ENCODE peak calls at places on chromosomes 16 and 17, in five cellular contexts. K is mesenchymal stem cell, C is H9, L is H1, A is trophoblast cell. G is an unnamed sample.

GRCh38 chr17:80307994-80308671 is 47.5 kb downstream of the RNF213 start:
- DNase-seq in K (no peak), C (no peak), L (no peak), A (peak; percentile 13), G (no peak)

GRCh38 chr17:75878174-75878998 is at the start of gene TRIM47:
- DNase-seq in K (peak; percentile 82), C (peak; percentile 69), L (no peak), A (peak; percentile 72), G (no peak)

GRCh38 chr16:73365010-73365409 is 317.1 kb upstream of the ZFHX3 start:
- DNase-seq in K (no peak), C (no peak), L (no peak), A (peak; percentile 26), G (no peak)

GRCh38 chr16:69465881-69466280 is 41.5 kb downstream of the CYB5B start:
- DNase-seq in K (no peak), C (no peak), L (no peak), A (peak; percentile 55), G (no peak)

GRCh38 chr16:29745126-29745852 is 501 bp downstream of the C16orf54 start:
- DNase-seq in K (no peak), C (no peak), L (no peak), A (no peak), G (no peak)

GRCh38 chr17:29376667-29377268 is 13.4 kb upstream of the TAOK1 start:
- DNase-seq in K (peak; percentile 90), C (peak; percentile 54), L (no peak), A (peak; percentile 20), G (peak; percentile 42)

GRCh38 chr16:49876716-49877129 is 20.8 kb upstream of the ZNF423 start:
- DNase-seq in K (peak; percentile 38), C (peak; percentile 91), L (peak; percentile 69), A (peak; percentile 83), G (peak; percentile 79)

GRCh38 chr16:10240854-10241613 is 58.8 kb upstream of the GRIN2A start:
- DNase-seq in K (no peak), C (peak; percentile 36), L (no peak), A (peak; percentile 95), G (no peak)

GRCh38 chr17:63826468-63827001 is 696 bp upstream of the PSMC5 start:
- DNase-seq in K (peak; percentile 74), C (no peak), L (no peak), A (no peak), G (no peak)

GRCh38 chr17:13410874-13411273 is 190.9 kb downstream of the HS3ST3A1 start:
- DNase-seq in K (no peak), C (no peak), L (no peak), A (no peak), G (no peak)

GRCh38 chr17:59435238-59435637 is 103.8 kb downstream of the YPEL2 start:
- DNase-seq in K (peak; percentile 74), C (no peak), L (no peak), A (peak; percentile 88), G (no peak)

GRCh38 chr17:12590417-12590816 is 75.3 kb upstream of the MYOCD start:
- DNase-seq in K (no peak), C (no peak), L (no peak), A (no peak), G (no peak)

GRCh38 chr16:51621610-51622009 is 470.5 kb upstream of the SALL1 start:
- DNase-seq in K (peak; percentile 27), C (no peak), L (no peak), A (no peak), G (no peak)

GRCh38 chr17:67151717-67152116 is 93.3 kb downstream of the HELZ start:
- DNase-seq in K (no peak), C (no peak), L (no peak), A (peak; percentile 7), G (no peak)

GRCh38 chr17:81392909-81393654 is 2.2 kb upstream of the BAHCC1 start:
- DNase-seq in K (no peak), C (no peak), L (no peak), A (peak; percentile 33), G (no peak)

GRCh38 chr17:63845509-63845908 is 3.0 kb upstream of the SMARCD2 start:
- DNase-seq in K (no peak), C (no peak), L (no peak), A (no peak), G (no peak)

GRCh38 chr17:56497132-56497531 is 96.4 kb upstream of the NOG start:
- DNase-seq in K (no peak), C (no peak), L (no peak), A (no peak), G (no peak)

GRCh38 chr16:51416921-51417320 is 265.9 kb upstream of the SALL1 start:
- DNase-seq in K (no peak), C (no peak), L (no peak), A (no peak), G (no peak)

GRCh38 chr16:82395212-82395611 is 225.2 kb upstream of the MPHOSPH6 start:
- DNase-seq in K (no peak), C (no peak), L (no peak), A (no peak), G (no peak)

GRCh38 chr16:81940781-81941560 is 70.3 kb downstream of the SDR42E1 start:
- DNase-seq in K (peak; percentile 55), C (no peak), L (no peak), A (peak; percentile 48), G (no peak)

GRCh38 chr16:50594332-50595260 is 46.4 kb downstream of the NKD1 start:
- DNase-seq in K (no peak), C (no peak), L (no peak), A (peak; percentile 7), G (no peak)

DNA sequence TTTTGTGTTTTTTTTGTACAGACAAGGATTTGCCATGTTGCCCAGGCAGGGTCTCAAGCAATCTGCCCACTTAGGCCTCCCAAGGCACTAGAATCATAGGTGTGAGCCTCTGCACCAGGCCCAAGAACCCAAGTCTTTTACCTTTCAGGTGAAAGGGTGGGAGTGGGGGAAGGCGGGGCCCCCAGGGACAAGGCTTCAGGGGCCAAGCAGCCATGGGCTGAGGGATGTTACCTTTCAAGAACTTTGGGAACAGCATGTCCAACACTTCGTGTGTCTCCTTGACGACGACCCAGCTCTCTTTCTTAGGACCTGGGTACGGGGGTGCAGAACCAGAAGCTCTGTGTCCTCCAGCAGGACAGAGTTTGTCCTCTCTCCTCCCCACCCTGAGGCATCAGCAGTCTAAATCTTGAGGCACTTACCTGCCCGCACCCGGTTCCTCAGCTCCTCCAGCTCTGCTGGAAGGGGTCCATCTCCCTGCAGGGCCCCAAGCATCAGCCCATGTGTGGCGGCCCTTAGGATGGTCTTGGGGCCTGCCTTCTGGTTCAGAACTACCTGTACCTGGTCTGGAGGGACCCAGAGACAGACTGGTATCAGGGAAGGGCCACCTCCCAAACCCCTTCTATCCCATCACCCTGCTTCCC is 9.0 kb downstream of the SLC5A2 start:
- DNase-seq in K (no peak), C (no peak), L (no peak), A (no peak), G (no peak)
- H2BK12ac ChIP-seq in K (no peak overlapping the region), C (no peak overlapping the region), L (no peak overlapping the region), A (no peak overlapping the region), G (no peak overlapping the region)

GRCh38 chr17:50850640-50851039 is 15.3 kb downstream of the WFIKKN2 start:
- DNase-seq in K (no peak), C (no peak), L (no peak), A (no peak), G (no peak)

GRCh38 chr17:50856431-50856830 is 9.7 kb downstream of the TOB1 start:
- DNase-seq in K (no peak), C (no peak), L (no peak), A (no peak), G (no peak)

GRCh38 chr17:50853015-50853615 is 13.0 kb downstream of the TOB1 start:
- DNase-seq in K (no peak), C (peak; percentile 20), L (no peak), A (no peak), G (no peak)

GRCh38 chr17:50855708-50856330 is 10.3 kb downstream of the TOB1 start:
- DNase-seq in K (no peak), C (no peak), L (no peak), A (no peak), G (no peak)

GRCh38 chr17:50853781-50854180 is 12.4 kb downstream of the TOB1 start:
- DNase-seq in K (no peak), C (peak; percentile 18), L (no peak), A (no peak), G (no peak)
- H2AFZ ChIP-seq in K (no peak overlapping the region), C (no peak overlapping the region), L (no peak overlapping the region), A (no peak overlapping the region), G (no peak overlapping the region)

GRCh38 chr17:44651228-44651627 is 5.0 kb upstream of the MEIOC start:
- DNase-seq in K (no peak), C (no peak), L (no peak), A (no peak), G (no peak)

GRCh38 chr17:44645341-44645740 is 10.9 kb upstream of the MEIOC start:
- DNase-seq in K (no peak), C (no peak), L (no peak), A (no peak), G (no peak)

GRCh38 chr17:44652727-44653126 is 3.5 kb upstream of the MEIOC start:
- DNase-seq in K (no peak), C (no peak), L (no peak), A (no peak), G (no peak)

GRCh38 chr17:44646280-44646679 is 10.0 kb upstream of the MEIOC start:
- DNase-seq in K (no peak), C (no peak), L (no peak), A (no peak), G (no peak)

GRCh38 chr17:44648963-44649362 is 7.3 kb upstream of the MEIOC start:
- DNase-seq in K (no peak), C (no peak), L (no peak), A (no peak), G (no peak)
- H2BK12ac ChIP-seq in K (no peak overlapping the region), C (no peak overlapping the region), L (no peak overlapping the region), A (no peak overlapping the region), G (no peak overlapping the region)

DNA sequence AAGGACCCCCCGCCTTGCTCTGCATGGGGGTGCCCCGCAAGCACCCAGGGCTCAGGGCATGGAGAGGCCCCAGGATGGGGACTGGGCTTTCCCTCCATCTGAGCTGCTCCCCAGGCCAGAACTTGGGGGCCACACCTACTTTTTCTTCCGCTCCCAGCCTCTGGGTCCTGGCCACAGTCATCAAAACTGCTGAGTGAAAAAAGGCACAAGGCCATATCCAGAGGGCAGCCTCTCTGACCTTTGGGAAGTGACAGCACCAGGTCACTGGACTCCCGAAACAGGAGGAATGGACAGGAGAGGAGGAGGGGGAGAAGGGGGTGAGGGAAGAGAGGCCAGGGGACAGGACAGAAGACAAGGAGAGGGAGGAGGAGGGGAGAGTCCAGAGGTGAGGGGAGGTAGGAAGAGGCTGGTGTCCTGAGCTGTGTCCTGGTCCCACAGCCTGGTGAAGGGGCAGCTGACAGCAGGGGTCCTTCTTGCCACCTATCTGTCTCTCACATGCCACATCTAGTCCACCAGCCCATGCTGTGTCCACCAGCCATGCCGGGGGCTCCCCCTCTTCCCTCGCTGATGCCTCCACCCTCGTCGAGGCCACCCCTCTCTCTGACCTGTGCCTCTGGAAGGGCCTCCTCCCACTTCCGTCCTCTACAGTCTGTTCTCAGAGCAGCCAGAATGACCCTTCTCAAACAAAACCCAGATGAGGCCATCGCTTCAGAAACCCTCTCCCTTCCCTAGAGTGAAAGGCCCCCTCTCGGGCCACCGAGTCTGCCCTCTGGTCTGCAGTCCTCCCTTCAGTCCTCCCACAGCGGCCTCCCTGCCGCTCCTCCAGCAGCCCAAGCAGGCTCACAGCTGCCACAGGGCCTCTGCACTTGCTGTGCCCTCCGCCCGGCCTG is 73.9 kb upstream of the TOB1 start:
- DNase-seq in K (no peak), C (no peak), L (no peak), A (no peak), G (no peak)
- H2AFZ ChIP-seq in K (no peak overlapping the region), C (no peak overlapping the region), L (no peak overlapping the region), A (no peak overlapping the region), G (peak overlapping the region; percentile 6)

G was measured in neuronal stem cell.